ENCODE peak calls at places on chromosomes 11 and 22, in four cellular contexts. One of them, this sample, is unnamed.

GRCh38 chr11:111724615-111725129 is 41.5 kb downstream of the PPP2R1B start:
- DNase-seq in mucosa of descending colon: no peak
- DNase-seq in upper lobe of left lung: no peak
- DNase-seq in AG08396: no peak
- DNase-seq in this sample: no peak

GRCh38 chr11:99066609-99067008 is 45.9 kb downstream of the CNTN5 start:
- DNase-seq in mucosa of descending colon: no peak
- DNase-seq in AG08396: no peak
- DNase-seq in upper lobe of left lung: no peak
- DNase-seq in this sample: no peak

GRCh38 chr22:30830907-30831306 is 136.2 kb downstream of the OSBP2 start:
- DNase-seq in mucosa of descending colon: no peak
- DNase-seq in upper lobe of left lung: no peak
- DNase-seq in AG08396: peak
- DNase-seq in this sample: peak

GRCh38 chr11:44958165-44958564 is 7.5 kb upstream of the TP53I11 start:
- DNase-seq in AG08396: no peak
- DNase-seq in mucosa of descending colon: no peak
- DNase-seq in upper lobe of left lung: no peak
- DNase-seq in this sample: peak

GRCh38 chr11:91295591-91295990 is 929.0 kb upstream of the FAT3 start:
- DNase-seq in upper lobe of left lung: no peak
- DNase-seq in AG08396: no peak
- DNase-seq in mucosa of descending colon: no peak
- DNase-seq in this sample: no peak

GRCh38 chr11:5384335-5384734 is 723 bp downstream of the OR51M1 start:
- DNase-seq in AG08396: no peak
- DNase-seq in upper lobe of left lung: no peak
- DNase-seq in mucosa of descending colon: no peak
- DNase-seq in this sample: no peak

GRCh38 chr11:113876074-113876797 is 864 bp upstream of the USP28 start:
- DNase-seq in AG08396: no peak
- DNase-seq in upper lobe of left lung: no peak
- DNase-seq in mucosa of descending colon: peak
- DNase-seq in this sample: peak

GRCh38 chr22:41919357-41920224 is 4.7 kb upstream of the SHISA8 start:
- DNase-seq in upper lobe of left lung: peak
- DNase-seq in AG08396: peak
- DNase-seq in mucosa of descending colon: peak
- DNase-seq in this sample: peak

GRCh38 chr11:94671553-94672366 is 96.4 kb upstream of the AMOTL1 start:
- DNase-seq in upper lobe of left lung: peak
- DNase-seq in AG08396: no peak
- DNase-seq in mucosa of descending colon: no peak
- DNase-seq in this sample: no peak

GRCh38 chr11:60950933-60951610 is 904 bp downstream of the SLC15A3 start:
- DNase-seq in AG08396: no peak
- DNase-seq in upper lobe of left lung: peak
- DNase-seq in mucosa of descending colon: peak
- DNase-seq in this sample: no peak

GRCh38 chr11:69967484-69967883 is 110.6 kb upstream of the ANO1 start:
- DNase-seq in upper lobe of left lung: no peak
- DNase-seq in AG08396: no peak
- DNase-seq in mucosa of descending colon: no peak
- DNase-seq in this sample: no peak

GRCh38 chr11:76770642-76771445 is 12.3 kb upstream of the TSKU start:
- DNase-seq in AG08396: peak
- DNase-seq in mucosa of descending colon: no peak
- DNase-seq in upper lobe of left lung: no peak
- DNase-seq in this sample: peak

GRCh38 chr11:65505434-65506315 is 6.8 kb downstream of the MALAT1 start:
- DNase-seq in mucosa of descending colon: peak
- DNase-seq in upper lobe of left lung: no peak
- DNase-seq in AG08396: no peak
- DNase-seq in this sample: no peak

GRCh38 chr11:57424802-57425564 is 1.9 kb downstream of the SLC43A3 start:
- DNase-seq in mucosa of descending colon: peak
- DNase-seq in upper lobe of left lung: peak
- DNase-seq in AG08396: peak
- DNase-seq in this sample: peak

GRCh38 chr11:7632211-7632610 is 41.1 kb downstream of the CYB5R2 start:
- DNase-seq in upper lobe of left lung: no peak
- DNase-seq in AG08396: no peak
- DNase-seq in mucosa of descending colon: no peak
- DNase-seq in this sample: no peak

GRCh38 chr11:134038897-134039470 is 29.9 kb upstream of the JAM3 start:
- DNase-seq in AG08396: no peak
- DNase-seq in upper lobe of left lung: no peak
- DNase-seq in mucosa of descending colon: peak
- DNase-seq in this sample: no peak

GRCh38 chr22:48406161-48406560 is 1421.5 kb downstream of the BRD1 start:
- DNase-seq in AG08396: no peak
- DNase-seq in mucosa of descending colon: no peak
- DNase-seq in upper lobe of left lung: no peak
- DNase-seq in this sample: no peak

GRCh38 chr11:18265949-18266348 is at the start of gene SAA1:
- DNase-seq in upper lobe of left lung: no peak
- DNase-seq in AG08396: no peak
- DNase-seq in mucosa of descending colon: no peak
- DNase-seq in this sample: no peak

GRCh38 chr11:96506953-96507354 is 117.1 kb downstream of the JRKL start:
- DNase-seq in upper lobe of left lung: no peak
- DNase-seq in AG08396: no peak
- DNase-seq in mucosa of descending colon: no peak
- DNase-seq in this sample: no peak

GRCh38 chr11:77055913-77056312 is 10.9 kb upstream of the CAPN5 start:
- DNase-seq in upper lobe of left lung: no peak
- DNase-seq in mucosa of descending colon: no peak
- DNase-seq in AG08396: no peak
- DNase-seq in this sample: no peak

This sample was measured in left colon.